ENCODE peak calls at places on chromosome 5, in six cellular contexts. A, F, B, M, L and H are unnamed samples.

GRCh38 chr5:136104311-136104975 is 28.2 kb upstream of the SMAD5 start:
- DNase-seq in A (peak), F (no peak), B (no peak), M (no peak), L (no peak), H (no peak)

GRCh38 chr5:89421035-89421434 is 538.1 kb upstream of the MEF2C start:
- DNase-seq in A (no peak), F (no peak), B (no peak), M (no peak), L (no peak), H (peak)

GRCh38 chr5:131379723-131380122 is 115.9 kb downstream of the CDC42SE2 start:
- DNase-seq in A (peak), F (no peak), B (no peak), M (no peak), L (no peak), H (peak)

GRCh38 chr5:122751293-122751753 is 23.6 kb upstream of the SNX2 start:
- DNase-seq in A (no peak), F (no peak), B (no peak), M (peak), L (peak), H (no peak)

GRCh38 chr5:154405078-154405792 is 40.6 kb upstream of the SAP30L start:
- DNase-seq in A (peak), F (peak), B (peak), M (peak), L (peak), H (peak)

GRCh38 chr5:137252513-137252912 is 246.6 kb downstream of the SPOCK1 start:
- DNase-seq in A (no peak), F (no peak), B (no peak), M (no peak), L (no peak), H (no peak)

GRCh38 chr5:51382759-51383493 is at the start of gene ISL1:
- DNase-seq in A (no peak), F (no peak), B (peak), M (no peak), L (peak), H (no peak)

GRCh38 chr5:179125789-179126505 is 65.8 kb downstream of the ZNF354C start:
- DNase-seq in A (no peak), F (no peak), B (no peak), M (no peak), L (no peak), H (no peak)

GRCh38 chr5:36861820-36862219 is 14.7 kb upstream of the NIPBL start:
- DNase-seq in A (no peak), F (no peak), B (no peak), M (no peak), L (no peak), H (no peak)